ENCODE peak calls at places on chromosomes 4 and X, in eight cellular contexts. One of them, this sample, is unnamed.

GRCh38 chrX:152915541-152916241 is 17.8 kb downstream of the ZNF185 start:
- DNase-seq in WERI-Rb-1: peak
- DNase-seq in heart left ventricle: no peak
- DNase-seq in coronary artery: no peak
- DNase-seq in dorsolateral prefrontal cortex: no peak
- DNase-seq in OCI-LY7: peak
- DNase-seq in cardiac muscle cell: peak
- DNase-seq in mammary epithelial cell: peak
- DNase-seq in this sample: peak

GRCh38 chr4:109930872-109931271 is 18.2 kb downstream of the EGF start:
- DNase-seq in WERI-Rb-1: no peak
- DNase-seq in heart left ventricle: no peak
- DNase-seq in coronary artery: no peak
- DNase-seq in dorsolateral prefrontal cortex: no peak
- DNase-seq in OCI-LY7: no peak
- DNase-seq in cardiac muscle cell: no peak
- DNase-seq in mammary epithelial cell: no peak
- DNase-seq in this sample: no peak

GRCh38 chrX:37331546-37331945 is 17.6 kb upstream of the PRRG1 start:
- DNase-seq in WERI-Rb-1: no peak
- DNase-seq in heart left ventricle: no peak
- DNase-seq in coronary artery: no peak
- DNase-seq in dorsolateral prefrontal cortex: no peak
- DNase-seq in OCI-LY7: no peak
- DNase-seq in cardiac muscle cell: no peak
- DNase-seq in mammary epithelial cell: no peak
- DNase-seq in this sample: no peak

GRCh38 chr4:126715681-126716080 is 917.1 kb upstream of the INTU start:
- DNase-seq in WERI-Rb-1: no peak
- DNase-seq in heart left ventricle: no peak
- DNase-seq in coronary artery: no peak
- DNase-seq in dorsolateral prefrontal cortex: no peak
- DNase-seq in OCI-LY7: no peak
- DNase-seq in cardiac muscle cell: no peak
- DNase-seq in mammary epithelial cell: no peak
- DNase-seq in this sample: no peak

GRCh38 chrX:120380699-120381098 is 18.8 kb downstream of the ATP1B4 start:
- DNase-seq in WERI-Rb-1: peak
- DNase-seq in heart left ventricle: no peak
- DNase-seq in coronary artery: no peak
- DNase-seq in dorsolateral prefrontal cortex: no peak
- DNase-seq in OCI-LY7: peak
- DNase-seq in cardiac muscle cell: no peak
- DNase-seq in mammary epithelial cell: peak
- DNase-seq in this sample: no peak

GRCh38 chr4:98327694-98328093 is 66.5 kb downstream of the RAP1GDS1 start:
- DNase-seq in WERI-Rb-1: no peak
- DNase-seq in heart left ventricle: no peak
- DNase-seq in coronary artery: no peak
- DNase-seq in dorsolateral prefrontal cortex: no peak
- DNase-seq in OCI-LY7: no peak
- DNase-seq in cardiac muscle cell: no peak
- DNase-seq in mammary epithelial cell: no peak
- DNase-seq in this sample: no peak

GRCh38 chr4:48509543-48509942 is 19.5 kb downstream of the ZAR1 start:
- DNase-seq in WERI-Rb-1: no peak
- DNase-seq in heart left ventricle: no peak
- DNase-seq in coronary artery: no peak
- DNase-seq in dorsolateral prefrontal cortex: no peak
- DNase-seq in OCI-LY7: no peak
- DNase-seq in cardiac muscle cell: no peak
- DNase-seq in mammary epithelial cell: no peak
- DNase-seq in this sample: no peak

GRCh38 chr4:86441175-86441960 is 81.5 kb upstream of the MAPK10 start:
- DNase-seq in WERI-Rb-1: no peak
- DNase-seq in heart left ventricle: no peak
- DNase-seq in coronary artery: no peak
- DNase-seq in dorsolateral prefrontal cortex: no peak
- DNase-seq in OCI-LY7: no peak
- DNase-seq in cardiac muscle cell: peak
- DNase-seq in mammary epithelial cell: peak
- DNase-seq in this sample: no peak

GRCh38 chr4:145044341-145044740 is 53.7 kb downstream of the ANAPC10 start:
- DNase-seq in WERI-Rb-1: no peak
- DNase-seq in heart left ventricle: no peak
- DNase-seq in coronary artery: no peak
- DNase-seq in dorsolateral prefrontal cortex: no peak
- DNase-seq in OCI-LY7: no peak
- DNase-seq in cardiac muscle cell: no peak
- DNase-seq in mammary epithelial cell: no peak
- DNase-seq in this sample: no peak

GRCh38 chrX:18353931-18354368 is 538 bp downstream of the SCML2 start:
- DNase-seq in WERI-Rb-1: peak
- DNase-seq in heart left ventricle: no peak
- DNase-seq in coronary artery: no peak
- DNase-seq in dorsolateral prefrontal cortex: no peak
- DNase-seq in OCI-LY7: peak
- DNase-seq in cardiac muscle cell: no peak
- DNase-seq in mammary epithelial cell: no peak
- DNase-seq in this sample: peak

GRCh38 chrX:135549519-135549918 is 29.1 kb downstream of the INTS6L start:
- DNase-seq in WERI-Rb-1: no peak
- DNase-seq in heart left ventricle: no peak
- DNase-seq in coronary artery: no peak
- DNase-seq in dorsolateral prefrontal cortex: no peak
- DNase-seq in OCI-LY7: no peak
- DNase-seq in cardiac muscle cell: no peak
- DNase-seq in mammary epithelial cell: no peak
- DNase-seq in this sample: no peak

GRCh38 chr4:107219681-107220080 is 183.6 kb upstream of the DKK2 start:
- DNase-seq in WERI-Rb-1: no peak
- DNase-seq in heart left ventricle: no peak
- DNase-seq in coronary artery: no peak
- DNase-seq in dorsolateral prefrontal cortex: no peak
- DNase-seq in OCI-LY7: no peak
- DNase-seq in cardiac muscle cell: peak
- DNase-seq in mammary epithelial cell: no peak
- DNase-seq in this sample: no peak

GRCh38 chr4:4271912-4272311 is 18.0 kb downstream of the LYAR start:
- DNase-seq in WERI-Rb-1: peak
- DNase-seq in heart left ventricle: no peak
- DNase-seq in coronary artery: no peak
- DNase-seq in dorsolateral prefrontal cortex: no peak
- DNase-seq in OCI-LY7: no peak
- DNase-seq in cardiac muscle cell: peak
- DNase-seq in mammary epithelial cell: no peak
- DNase-seq in this sample: peak

GRCh38 chr4:87838207-87838606 is 5.4 kb downstream of the MEPE start:
- DNase-seq in WERI-Rb-1: no peak
- DNase-seq in heart left ventricle: no peak
- DNase-seq in coronary artery: no peak
- DNase-seq in dorsolateral prefrontal cortex: peak
- DNase-seq in OCI-LY7: no peak
- DNase-seq in cardiac muscle cell: no peak
- DNase-seq in mammary epithelial cell: no peak
- DNase-seq in this sample: peak

GRCh38 chrX:48045410-48046311 is 25.8 kb downstream of the ZNF630 start:
- DNase-seq in WERI-Rb-1: no peak
- DNase-seq in heart left ventricle: peak
- DNase-seq in coronary artery: no peak
- DNase-seq in dorsolateral prefrontal cortex: no peak
- DNase-seq in OCI-LY7: no peak
- DNase-seq in cardiac muscle cell: peak
- DNase-seq in mammary epithelial cell: peak
- DNase-seq in this sample: peak

GRCh38 chr4:7819446-7819845 is 120.2 kb downstream of the AFAP1 start:
- DNase-seq in WERI-Rb-1: no peak
- DNase-seq in heart left ventricle: no peak
- DNase-seq in coronary artery: no peak
- DNase-seq in dorsolateral prefrontal cortex: no peak
- DNase-seq in OCI-LY7: no peak
- DNase-seq in cardiac muscle cell: no peak
- DNase-seq in mammary epithelial cell: no peak
- DNase-seq in this sample: no peak

GRCh38 chr4:7817877-7818675 is 121.6 kb downstream of the AFAP1 start:
- DNase-seq in WERI-Rb-1: no peak
- DNase-seq in heart left ventricle: peak
- DNase-seq in coronary artery: no peak
- DNase-seq in dorsolateral prefrontal cortex: no peak
- DNase-seq in OCI-LY7: no peak
- DNase-seq in cardiac muscle cell: peak
- DNase-seq in mammary epithelial cell: no peak
- DNase-seq in this sample: peak

GRCh38 chr4:7818676-7819041 is 121.0 kb downstream of the AFAP1 start:
- DNase-seq in WERI-Rb-1: no peak
- DNase-seq in heart left ventricle: no peak
- DNase-seq in coronary artery: no peak
- DNase-seq in dorsolateral prefrontal cortex: no peak
- DNase-seq in OCI-LY7: no peak
- DNase-seq in cardiac muscle cell: no peak
- DNase-seq in mammary epithelial cell: no peak
- DNase-seq in this sample: no peak

GRCh38 chr4:7821245-7822165 is 118.2 kb downstream of the AFAP1 start:
- DNase-seq in WERI-Rb-1: no peak
- DNase-seq in heart left ventricle: peak
- DNase-seq in coronary artery: peak
- DNase-seq in dorsolateral prefrontal cortex: no peak
- DNase-seq in OCI-LY7: no peak
- DNase-seq in cardiac muscle cell: peak
- DNase-seq in mammary epithelial cell: no peak
- DNase-seq in this sample: no peak

DNA sequence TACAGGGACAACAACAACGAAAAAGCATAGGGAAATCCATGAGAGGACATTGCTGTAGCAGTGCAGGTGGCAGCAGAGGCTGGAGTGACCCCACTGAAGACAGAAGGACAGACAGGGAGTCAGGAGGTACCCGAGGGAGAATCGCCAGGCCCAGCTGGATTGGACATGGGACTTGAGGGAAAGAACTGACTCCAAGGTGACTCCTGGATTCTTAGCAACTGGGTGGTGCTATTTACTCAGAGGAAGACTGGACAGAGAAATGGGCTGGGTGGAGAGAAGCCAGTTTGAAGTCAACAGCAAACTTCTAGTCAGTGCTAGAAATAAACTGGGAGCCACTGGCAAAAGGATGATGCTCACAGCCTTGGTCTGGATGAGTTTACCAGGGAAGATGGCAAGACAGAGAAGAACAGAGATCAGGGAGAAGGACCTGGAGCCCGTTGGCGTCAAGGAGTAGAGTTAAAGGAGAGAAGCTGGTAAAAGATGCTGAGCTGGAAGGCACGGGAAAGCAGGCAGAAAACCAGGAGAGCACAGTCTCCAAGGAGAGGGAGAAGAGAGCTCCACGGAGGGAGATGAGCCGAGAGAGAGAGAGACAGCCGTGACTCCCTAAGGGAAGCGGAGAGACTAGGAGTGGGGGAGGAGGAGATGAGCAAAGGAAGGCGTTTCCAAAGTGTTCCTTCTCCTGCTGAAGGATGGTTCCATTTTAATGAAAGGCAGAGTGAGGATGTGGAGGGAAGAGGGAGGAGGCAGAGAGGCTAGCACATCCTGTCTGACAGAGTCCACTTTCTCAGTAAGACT is 119.4 kb downstream of the AFAP1 start:
- DNase-seq in WERI-Rb-1: no peak
- DNase-seq in heart left ventricle: no peak
- DNase-seq in coronary artery: no peak
- DNase-seq in dorsolateral prefrontal cortex: no peak
- DNase-seq in OCI-LY7: no peak
- DNase-seq in cardiac muscle cell: no peak
- DNase-seq in mammary epithelial cell: no peak
- DNase-seq in this sample: no peak
- H3K27ac ChIP-seq in WERI-Rb-1: no peak
- H3K27ac ChIP-seq in heart left ventricle: peak
- H3K27ac ChIP-seq in coronary artery: no peak
- H3K27ac ChIP-seq in dorsolateral prefrontal cortex: peak
- H3K27ac ChIP-seq in OCI-LY7: no peak
- H3K27ac ChIP-seq in cardiac muscle cell: peak
- H3K27ac ChIP-seq in mammary epithelial cell: no peak
- H3K27ac ChIP-seq in this sample: peak

DNA sequence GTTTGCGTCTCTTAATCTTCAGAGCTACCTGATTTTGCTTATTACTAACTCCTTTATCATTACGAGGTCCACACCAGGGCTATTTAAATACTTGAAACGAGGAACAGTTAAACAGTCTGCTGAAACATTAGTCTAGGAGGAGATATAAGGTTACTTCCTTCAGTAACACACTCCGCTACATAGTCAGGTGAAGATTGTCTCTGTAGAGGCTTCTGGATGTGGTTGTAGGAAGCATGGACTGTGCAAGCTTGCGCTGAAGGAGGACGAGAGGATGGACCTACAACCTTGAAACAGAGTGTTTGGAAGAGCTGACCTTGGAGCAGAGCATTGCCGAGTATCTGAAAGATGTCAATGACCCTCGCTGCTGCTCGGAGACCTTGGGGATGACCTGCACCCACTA is at the start of gene CLRN2:
- DNase-seq in WERI-Rb-1: no peak
- DNase-seq in heart left ventricle: no peak
- DNase-seq in coronary artery: no peak
- DNase-seq in dorsolateral prefrontal cortex: no peak
- DNase-seq in OCI-LY7: no peak
- DNase-seq in cardiac muscle cell: no peak
- DNase-seq in mammary epithelial cell: no peak
- DNase-seq in this sample: no peak
- H3K27ac ChIP-seq in WERI-Rb-1: no peak
- H3K27ac ChIP-seq in heart left ventricle: no peak
- H3K27ac ChIP-seq in coronary artery: no peak
- H3K27ac ChIP-seq in dorsolateral prefrontal cortex: peak
- H3K27ac ChIP-seq in OCI-LY7: no peak
- H3K27ac ChIP-seq in cardiac muscle cell: no peak
- H3K27ac ChIP-seq in mammary epithelial cell: no peak
- H3K27ac ChIP-seq in this sample: no peak

DNA sequence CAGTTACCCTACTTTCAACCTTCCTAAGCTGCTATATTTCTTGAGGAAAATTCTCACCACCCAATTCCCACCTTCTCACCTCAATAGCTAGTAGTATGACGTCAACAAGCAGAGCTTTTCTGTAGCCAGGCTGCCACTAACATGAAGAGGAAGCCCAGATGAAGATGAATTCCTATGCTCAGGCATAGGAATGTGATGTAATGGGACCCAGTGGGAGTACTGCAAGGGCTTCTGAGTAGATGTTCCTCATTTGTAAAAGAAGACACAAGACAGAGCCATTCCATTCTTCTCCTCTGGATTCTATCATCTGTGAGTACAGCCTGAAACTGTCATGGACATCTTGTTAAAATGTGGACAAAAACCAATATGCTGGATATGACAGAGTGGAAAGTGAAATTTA is 81.6 kb upstream of the KLF3 start:
- DNase-seq in WERI-Rb-1: no peak
- DNase-seq in heart left ventricle: no peak
- DNase-seq in coronary artery: no peak
- DNase-seq in dorsolateral prefrontal cortex: no peak
- DNase-seq in OCI-LY7: no peak
- DNase-seq in cardiac muscle cell: no peak
- DNase-seq in mammary epithelial cell: no peak
- DNase-seq in this sample: no peak
- H3K27ac ChIP-seq in WERI-Rb-1: peak
- H3K27ac ChIP-seq in heart left ventricle: peak
- H3K27ac ChIP-seq in coronary artery: no peak
- H3K27ac ChIP-seq in dorsolateral prefrontal cortex: no peak
- H3K27ac ChIP-seq in OCI-LY7: no peak
- H3K27ac ChIP-seq in cardiac muscle cell: no peak
- H3K27ac ChIP-seq in mammary epithelial cell: no peak
- H3K27ac ChIP-seq in this sample: no peak

GRCh38 chr4:153530284-153530995 is 64.3 kb downstream of the TMEM131L start:
- DNase-seq in WERI-Rb-1: no peak
- DNase-seq in heart left ventricle: no peak
- DNase-seq in coronary artery: no peak
- DNase-seq in dorsolateral prefrontal cortex: no peak
- DNase-seq in OCI-LY7: no peak
- DNase-seq in cardiac muscle cell: no peak
- DNase-seq in mammary epithelial cell: no peak
- DNase-seq in this sample: no peak
- H3K27ac ChIP-seq in WERI-Rb-1: no peak
- H3K27ac ChIP-seq in heart left ventricle: peak
- H3K27ac ChIP-seq in coronary artery: no peak
- H3K27ac ChIP-seq in dorsolateral prefrontal cortex: no peak
- H3K27ac ChIP-seq in OCI-LY7: peak
- H3K27ac ChIP-seq in cardiac muscle cell: no peak
- H3K27ac ChIP-seq in mammary epithelial cell: no peak
- H3K27ac ChIP-seq in this sample: no peak

This sample was measured in testis.